ENCODE peak calls at places on chromosomes 2 and 18, in seven cellular contexts. H is upper lobe of right lung, K is psoas muscle, M is astrocyte of the cerebellum, C is fibroblast of the aortic adventitia, N is dorsolateral prefrontal cortex, X is astrocyte of the spinal cord. R is an unnamed sample.

GRCh38 chr18:57792741-57793629 is 10.1 kb downstream of the ATP8B1 start:
- DNase-seq in X (no peak), K (no peak), H (no peak), M (no peak), N (no peak), C (peak; percentile 61), R (peak; percentile 49)

GRCh38 chr18:45589559-45590041 is 25.7 kb upstream of the SLC14A2 start:
- DNase-seq in H (no peak), N (no peak), M (peak; percentile 96), X (peak; percentile 98), C (peak; percentile 95), K (peak; percentile 67), R (peak; percentile 64)

GRCh38 chr18:35289293-35290069 is 548 bp downstream of the ZSCAN30 start:
- DNase-seq in C (peak; percentile 35), X (peak; percentile 5), H (peak; percentile 67), M (no peak), K (no peak), N (no peak), R (peak; percentile 14)

GRCh38 chr2:181574321-181574720 is 82.6 kb downstream of the CERKL start:
- DNase-seq in X (no peak), N (no peak), M (no peak), K (no peak), H (no peak), C (no peak), R (no peak)

GRCh38 chr18:32057624-32058165 is 34.0 kb upstream of the RNF138 start:
- DNase-seq in C (no peak), N (no peak), M (no peak), H (no peak), X (no peak), K (no peak), R (no peak)

GRCh38 chr2:239983004-239983778 is 42.0 kb downstream of the NDUFA10 start:
- DNase-seq in H (no peak), K (no peak), M (no peak), N (no peak), C (no peak), X (no peak), R (no peak)

GRCh38 chr2:15532996-15533395 is 28.1 kb downstream of the NBAS start:
- DNase-seq in H (no peak), X (no peak), K (no peak), C (no peak), M (no peak), N (no peak), R (no peak)

GRCh38 chr2:159710601-159711180 is 1.6 kb upstream of the MARCHF7 start:
- DNase-seq in H (no peak), X (peak; percentile 14), M (no peak), N (no peak), C (peak; percentile 55), K (no peak), R (peak; percentile 77)

GRCh38 chr2:207660994-207661393 is 35.8 kb upstream of the METTL21A start:
- DNase-seq in K (no peak), C (no peak), X (no peak), H (no peak), M (no peak), N (no peak), R (no peak)

GRCh38 chr2:168086805-168087204 is 160.6 kb downstream of the STK39 start:
- DNase-seq in M (no peak), K (no peak), N (no peak), X (no peak), H (no peak), C (peak; percentile 43), R (peak; percentile 4)

GRCh38 chr18:13574761-13575160 is 151.6 kb downstream of the FAM210A start:
- DNase-seq in K (no peak), N (no peak), M (no peak), X (no peak), H (no peak), C (no peak), R (no peak)

GRCh38 chr2:71861186-71862160 is 286.2 kb downstream of the CYP26B1 start:
- DNase-seq in X (no peak), H (no peak), K (no peak), M (no peak), N (no peak), C (no peak), R (no peak)

GRCh38 chr2:238875161-238875530 is 27.3 kb downstream of the TWIST2 start:
- DNase-seq in H (no peak), N (no peak), K (no peak), C (peak; percentile 85), X (peak; percentile 28), M (no peak), R (peak; percentile 40)

GRCh38 chr2:132607407-132607806 is 62.6 kb downstream of the LYPD1 start:
- DNase-seq in C (no peak), X (no peak), N (no peak), H (no peak), M (no peak), K (no peak), R (no peak)

GRCh38 chr2:10466801-10467200 is 18.7 kb upstream of the ODC1 start:
- DNase-seq in X (no peak), K (no peak), M (no peak), N (no peak), H (peak; percentile 44), C (no peak), R (no peak)

GRCh38 chr2:1051075-1051474 is 100.4 kb downstream of the SNTG2 start:
- DNase-seq in M (no peak), N (no peak), H (no peak), K (no peak), C (peak; percentile 3), X (peak; percentile 8), R (peak; percentile 30)

GRCh38 chr18:13415736-13416135 is 197.2 kb downstream of the LDLRAD4 start:
- DNase-seq in K (no peak), M (no peak), C (no peak), N (no peak), H (no peak), X (no peak), R (no peak)

GRCh38 chr2:97889156-97889555 is 106.6 kb downstream of the TMEM131 start:
- DNase-seq in M (no peak), N (no peak), C (no peak), K (no peak), H (no peak), X (no peak), R (no peak)

GRCh38 chr18:55699233-55699765 is 111.3 kb upstream of the TCF4 start:
- DNase-seq in X (no peak), C (peak; percentile 1), H (no peak), N (no peak), K (no peak), M (no peak), R (peak; percentile 5)

GRCh38 chr2:109535217-109535946 is 78.4 kb downstream of the SEPTIN10 start:
- DNase-seq in X (no peak), H (no peak), N (no peak), C (no peak), M (no peak), K (no peak), R (no peak)

GRCh38 chr2:32741575-32741974 is 113.7 kb downstream of the TTC27 start:
- DNase-seq in N (no peak), C (no peak), M (no peak), X (no peak), H (no peak), K (no peak), R (no peak)

GRCh38 chr2:75068546-75068945 is 110.1 kb downstream of the POLE4 start:
- DNase-seq in N (no peak), X (no peak), M (no peak), H (no peak), K (no peak), C (peak; percentile 61), R (no peak)

GRCh38 chr2:204706939-204707338 is 161.7 kb downstream of the PARD3B start:
- DNase-seq in X (no peak), N (no peak), H (no peak), C (no peak), M (peak; percentile 26), K (no peak), R (peak; percentile 37)

GRCh38 chr18:21914739-21915319 is 174.2 kb downstream of the MIB1 start:
- DNase-seq in H (no peak), N (no peak), M (peak; percentile 46), K (no peak), X (peak; percentile 64), C (peak; percentile 80), R (peak; percentile 84)

GRCh38 chr18:14104906-14105748 is 27.1 kb downstream of the ZNF519 start:
- DNase-seq in K (no peak), N (no peak), M (no peak), H (no peak), X (no peak), C (no peak), R (no peak)

GRCh38 chr18:39806519-39806918 is 2148.5 kb upstream of the PIK3C3 start:
- DNase-seq in K (no peak), C (peak; percentile 12), N (no peak), H (no peak), M (peak; percentile 8), X (peak; percentile 37), R (peak; percentile 69)

GRCh38 chr18:45920367-45920766 is 46.8 kb downstream of the EPG5 start:
- DNase-seq in N (peak; percentile 48), H (peak; percentile 84), K (peak; percentile 93), X (peak; percentile 64), M (peak; percentile 54), C (peak; percentile 84), R (peak; percentile 86)

GRCh38 chr2:102342888-102343287 is 12.7 kb upstream of the IL18R1 start:
- DNase-seq in H (no peak), N (no peak), K (no peak), X (peak; percentile 28), M (no peak), C (peak; percentile 70), R (peak; percentile 39)
- TF ChIP-seq CTCF in H (peak; percentile 10), N (no peak), K (no peak), X (peak; percentile 25), M (peak; percentile 7), C (peak; percentile 72), R (peak; percentile 20)

GRCh38 chr2:176614049-176614448 is 344.8 kb downstream of the MTX2 start:
- DNase-seq in K (no peak), N (no peak), H (no peak), C (no peak), M (no peak), X (no peak), R (peak; percentile 18)
- H3K4me3 ChIP-seq in K (no peak overlapping the region), N (no peak overlapping the region), H (no peak overlapping the region), C (no peak overlapping the region), M (no peak overlapping the region), X (no peak overlapping the region), R (no peak overlapping the region)

GRCh38 chr2:218370410-218371063 is 11.5 kb upstream of the SLC11A1 start:
- DNase-seq in X (no peak), H (peak; percentile 82), K (peak; percentile 64), C (peak; percentile 48), M (no peak), N (no peak), R (peak; percentile 67)
- TF ChIP-seq CTCF in X (no peak), H (no peak), K (no peak), C (no peak), M (no peak), N (no peak), R (no peak)

DNA sequence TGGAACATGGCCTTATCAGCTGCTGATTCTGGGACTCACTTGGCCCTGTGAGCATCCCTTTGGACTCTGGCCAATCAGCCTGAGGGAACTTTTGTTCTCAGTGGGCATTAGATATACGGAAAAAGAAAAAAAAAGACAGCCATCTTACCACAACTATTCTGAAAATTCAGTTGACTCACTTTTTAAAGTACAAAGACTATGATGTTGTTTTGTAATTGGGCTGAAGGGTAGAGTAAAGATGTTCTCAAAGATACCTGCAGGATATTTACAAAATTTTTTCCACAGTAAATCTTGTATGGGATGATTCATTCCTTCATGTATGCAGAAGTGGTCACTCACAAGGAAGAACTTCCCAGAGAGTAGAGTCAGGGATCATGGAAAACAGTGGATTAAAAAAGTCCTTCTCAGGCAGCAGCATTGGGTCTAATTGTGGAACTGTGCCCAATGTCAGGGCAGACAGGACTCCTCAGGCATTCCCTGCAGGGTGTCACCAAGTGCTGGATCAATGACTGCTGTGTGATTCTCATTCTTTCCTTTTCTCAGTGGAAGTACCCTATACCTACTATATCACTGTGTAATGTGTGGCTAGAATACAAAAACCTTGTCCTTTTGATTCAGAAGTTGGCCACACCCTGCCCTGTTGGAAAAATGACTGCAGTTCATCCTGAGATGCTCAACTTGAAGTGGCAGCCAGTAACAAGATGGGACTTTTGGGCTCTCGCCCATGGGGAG is 35.4 kb downstream of the SULT1C4 start:
- DNase-seq in N (no peak), M (peak; percentile 84), K (no peak), C (peak; percentile 74), H (no peak), X (peak; percentile 88), R (peak; percentile 85)
- H3K4me3 ChIP-seq in N (no peak overlapping the region), M (no peak overlapping the region), K (no peak overlapping the region), C (no peak overlapping the region), H (no peak overlapping the region), X (no peak overlapping the region), R (no peak overlapping the region)

R was measured in fibroblast of pulmonary artery.